ENCODE peak calls at places on chromosomes 3 and 15, in five cellular contexts. I, K, T, N and X are unnamed samples.

GRCh38 chr3:98763076-98763475 is at the start of gene ST3GAL6:
- DNase-seq in T (no peak), I (peak), N (no peak), K (peak), X (no peak)

GRCh38 chr3:14511623-14511965 is 28.5 kb downstream of the GRIP2 start:
- DNase-seq in I (no peak), K (peak), T (no peak), N (no peak), X (no peak)

GRCh38 chr3:19348500-19348899 is 200.2 kb downstream of the KCNH8 start:
- DNase-seq in T (no peak), N (no peak), K (no peak), I (no peak), X (no peak)

GRCh38 chr15:85004551-85004950 is 22.9 kb downstream of the PDE8A start:
- DNase-seq in T (no peak), N (no peak), K (no peak), I (no peak), X (no peak)

GRCh38 chr3:61108247-61109019 is 142.8 kb downstream of the FHIT start:
- DNase-seq in K (no peak), I (no peak), N (no peak), T (no peak), X (no peak)

GRCh38 chr3:178562869-178563232 is 26.6 kb downstream of the KCNMB2 start:
- DNase-seq in K (no peak), T (no peak), I (no peak), N (no peak), X (no peak)

GRCh38 chr3:176939022-176939817 is 258.1 kb downstream of the TBL1XR1 start:
- DNase-seq in N (no peak), T (no peak), I (peak), K (no peak), X (no peak)

GRCh38 chr3:56894912-56895431 is 93.2 kb upstream of the ARHGEF3 start:
- DNase-seq in N (no peak), K (no peak), T (no peak), I (no peak), X (no peak)

GRCh38 chr3:99808163-99808794 is 9.4 kb upstream of the CMSS1 start:
- DNase-seq in K (peak), N (no peak), I (peak), T (no peak), X (no peak)

GRCh38 chr3:194140520-194141414 is 4.8 kb downstream of the HES1 start:
- DNase-seq in T (no peak), I (peak), K (peak), N (peak), X (no peak)

GRCh38 chr3:108406661-108407206 is 103.7 kb downstream of the MYH15 start:
- DNase-seq in N (no peak), K (no peak), T (no peak), I (peak), X (no peak)

GRCh38 chr3:52532517-52532837 is 1.2 kb downstream of the NT5DC2 start:
- DNase-seq in K (peak), T (no peak), I (peak), N (peak), X (peak)

GRCh38 chr15:92733090-92733933 is 77.7 kb upstream of the FAM174B start:
- DNase-seq in T (no peak), N (no peak), I (no peak), K (no peak), X (no peak)

GRCh38 chr15:101642361-101642760 is 9.8 kb downstream of the TM2D3 start:
- DNase-seq in I (no peak), T (no peak), K (no peak), N (no peak), X (no peak)

GRCh38 chr3:9125278-9125951 is 124.0 kb downstream of the SRGAP3 start:
- DNase-seq in N (no peak), K (no peak), T (no peak), I (no peak), X (no peak)

GRCh38 chr3:32399030-32399620 is 7.5 kb downstream of the CMTM7 start:
- DNase-seq in T (no peak), I (peak), N (no peak), K (no peak), X (no peak)

GRCh38 chr3:2579206-2579605 is 480.5 kb downstream of the CNTN4 start:
- DNase-seq in I (no peak), K (no peak), N (no peak), T (no peak), X (no peak)

GRCh38 chr3:170078620-170079281 is 41.0 kb downstream of the GPR160 start:
- DNase-seq in K (no peak), I (no peak), T (no peak), N (no peak), X (no peak)